ENCODE peak calls at places on chromosomes 6 and 20, in nine cellular contexts. One of them, this sample, is unnamed.

GRCh38 chr20:16984481-16984880 is 236.3 kb downstream of the OTOR start:
- DNase-seq in CD8-positive, alpha-beta memory T cell: no peak
- DNase-seq in T47D: no peak
- DNase-seq in PC-3: no peak
- DNase-seq in activated CD8-positive, alpha-beta memory T cell treated with anti-CD3 and anti-CD28 coated beads, Interleukin-2, amount 10 ng/mL, durations not matched to agents 7 days and 5 days: no peak
- DNase-seq in NCI-H510A treated with DMSO at 0.1 percent for 48 hours: no peak
- DNase-seq in naive thymus-derived CD8-positive, alpha-beta T cell: no peak
- DNase-seq in SK-N-DZ: no peak
- DNase-seq in fibroblast of mammary gland: no peak
- DNase-seq in this sample: no peak

GRCh38 chr6:138509371-138509770 is 10.1 kb upstream of the NHSL1 start:
- DNase-seq in CD8-positive, alpha-beta memory T cell: no peak
- DNase-seq in T47D: peak
- DNase-seq in PC-3: peak
- DNase-seq in activated CD8-positive, alpha-beta memory T cell treated with anti-CD3 and anti-CD28 coated beads, Interleukin-2, amount 10 ng/mL, durations not matched to agents 7 days and 5 days: peak
- DNase-seq in NCI-H510A treated with DMSO at 0.1 percent for 48 hours: peak
- DNase-seq in naive thymus-derived CD8-positive, alpha-beta T cell: no peak
- DNase-seq in SK-N-DZ: peak
- DNase-seq in fibroblast of mammary gland: peak
- DNase-seq in this sample: peak

GRCh38 chr6:165729307-165729936 is 66.4 kb upstream of the PDE10A start:
- DNase-seq in CD8-positive, alpha-beta memory T cell: no peak
- DNase-seq in T47D: peak
- DNase-seq in PC-3: peak
- DNase-seq in activated CD8-positive, alpha-beta memory T cell treated with anti-CD3 and anti-CD28 coated beads, Interleukin-2, amount 10 ng/mL, durations not matched to agents 7 days and 5 days: no peak
- DNase-seq in NCI-H510A treated with DMSO at 0.1 percent for 48 hours: peak
- DNase-seq in naive thymus-derived CD8-positive, alpha-beta T cell: no peak
- DNase-seq in SK-N-DZ: no peak
- DNase-seq in fibroblast of mammary gland: peak
- DNase-seq in this sample: peak

GRCh38 chr6:2108700-2109306 is 136.6 kb downstream of the GMDS start:
- DNase-seq in CD8-positive, alpha-beta memory T cell: no peak
- DNase-seq in T47D: no peak
- DNase-seq in PC-3: no peak
- DNase-seq in activated CD8-positive, alpha-beta memory T cell treated with anti-CD3 and anti-CD28 coated beads, Interleukin-2, amount 10 ng/mL, durations not matched to agents 7 days and 5 days: no peak
- DNase-seq in NCI-H510A treated with DMSO at 0.1 percent for 48 hours: peak
- DNase-seq in naive thymus-derived CD8-positive, alpha-beta T cell: no peak
- DNase-seq in SK-N-DZ: peak
- DNase-seq in fibroblast of mammary gland: no peak
- DNase-seq in this sample: peak

GRCh38 chr20:58293453-58293852 is 16.1 kb upstream of the RAB22A start:
- DNase-seq in CD8-positive, alpha-beta memory T cell: no peak
- DNase-seq in T47D: no peak
- DNase-seq in PC-3: peak
- DNase-seq in activated CD8-positive, alpha-beta memory T cell treated with anti-CD3 and anti-CD28 coated beads, Interleukin-2, amount 10 ng/mL, durations not matched to agents 7 days and 5 days: no peak
- DNase-seq in NCI-H510A treated with DMSO at 0.1 percent for 48 hours: no peak
- DNase-seq in naive thymus-derived CD8-positive, alpha-beta T cell: no peak
- DNase-seq in SK-N-DZ: peak
- DNase-seq in fibroblast of mammary gland: no peak
- DNase-seq in this sample: peak

GRCh38 chr6:147841749-147842148 is 333.3 kb downstream of the SAMD5 start:
- DNase-seq in CD8-positive, alpha-beta memory T cell: no peak
- DNase-seq in T47D: no peak
- DNase-seq in PC-3: no peak
- DNase-seq in activated CD8-positive, alpha-beta memory T cell treated with anti-CD3 and anti-CD28 coated beads, Interleukin-2, amount 10 ng/mL, durations not matched to agents 7 days and 5 days: no peak
- DNase-seq in NCI-H510A treated with DMSO at 0.1 percent for 48 hours: no peak
- DNase-seq in naive thymus-derived CD8-positive, alpha-beta T cell: no peak
- DNase-seq in SK-N-DZ: no peak
- DNase-seq in fibroblast of mammary gland: no peak
- DNase-seq in this sample: no peak

GRCh38 chr6:166487148-166487547 is 99.3 kb downstream of the RAMACL start:
- DNase-seq in CD8-positive, alpha-beta memory T cell: no peak
- DNase-seq in T47D: no peak
- DNase-seq in PC-3: no peak
- DNase-seq in activated CD8-positive, alpha-beta memory T cell treated with anti-CD3 and anti-CD28 coated beads, Interleukin-2, amount 10 ng/mL, durations not matched to agents 7 days and 5 days: no peak
- DNase-seq in NCI-H510A treated with DMSO at 0.1 percent for 48 hours: no peak
- DNase-seq in naive thymus-derived CD8-positive, alpha-beta T cell: no peak
- DNase-seq in SK-N-DZ: no peak
- DNase-seq in fibroblast of mammary gland: no peak
- DNase-seq in this sample: no peak

GRCh38 chr6:119040229-119040628 is 38.2 kb downstream of the FAM184A start:
- DNase-seq in CD8-positive, alpha-beta memory T cell: no peak
- DNase-seq in T47D: no peak
- DNase-seq in PC-3: no peak
- DNase-seq in activated CD8-positive, alpha-beta memory T cell treated with anti-CD3 and anti-CD28 coated beads, Interleukin-2, amount 10 ng/mL, durations not matched to agents 7 days and 5 days: no peak
- DNase-seq in NCI-H510A treated with DMSO at 0.1 percent for 48 hours: no peak
- DNase-seq in naive thymus-derived CD8-positive, alpha-beta T cell: no peak
- DNase-seq in SK-N-DZ: no peak
- DNase-seq in fibroblast of mammary gland: no peak
- DNase-seq in this sample: no peak

GRCh38 chr6:315226-315625 is 22.9 kb downstream of the DUSP22 start:
- DNase-seq in CD8-positive, alpha-beta memory T cell: no peak
- DNase-seq in T47D: no peak
- DNase-seq in PC-3: no peak
- DNase-seq in activated CD8-positive, alpha-beta memory T cell treated with anti-CD3 and anti-CD28 coated beads, Interleukin-2, amount 10 ng/mL, durations not matched to agents 7 days and 5 days: no peak
- DNase-seq in NCI-H510A treated with DMSO at 0.1 percent for 48 hours: no peak
- DNase-seq in naive thymus-derived CD8-positive, alpha-beta T cell: no peak
- DNase-seq in SK-N-DZ: no peak
- DNase-seq in fibroblast of mammary gland: no peak
- DNase-seq in this sample: no peak

GRCh38 chr6:23302499-23302898 is 733.1 kb downstream of the HDGFL1 start:
- DNase-seq in CD8-positive, alpha-beta memory T cell: no peak
- DNase-seq in T47D: no peak
- DNase-seq in PC-3: no peak
- DNase-seq in activated CD8-positive, alpha-beta memory T cell treated with anti-CD3 and anti-CD28 coated beads, Interleukin-2, amount 10 ng/mL, durations not matched to agents 7 days and 5 days: no peak
- DNase-seq in NCI-H510A treated with DMSO at 0.1 percent for 48 hours: no peak
- DNase-seq in naive thymus-derived CD8-positive, alpha-beta T cell: no peak
- DNase-seq in SK-N-DZ: no peak
- DNase-seq in fibroblast of mammary gland: no peak
- DNase-seq in this sample: no peak

GRCh38 chr20:37627060-37627766 is 66.6 kb upstream of the CTNNBL1 start:
- DNase-seq in CD8-positive, alpha-beta memory T cell: no peak
- DNase-seq in T47D: peak
- DNase-seq in PC-3: peak
- DNase-seq in activated CD8-positive, alpha-beta memory T cell treated with anti-CD3 and anti-CD28 coated beads, Interleukin-2, amount 10 ng/mL, durations not matched to agents 7 days and 5 days: peak
- DNase-seq in NCI-H510A treated with DMSO at 0.1 percent for 48 hours: no peak
- DNase-seq in naive thymus-derived CD8-positive, alpha-beta T cell: no peak
- DNase-seq in SK-N-DZ: peak
- DNase-seq in fibroblast of mammary gland: peak
- DNase-seq in this sample: peak

GRCh38 chr20:17822039-17822438 is 122.3 kb downstream of the BANF2 start:
- DNase-seq in CD8-positive, alpha-beta memory T cell: no peak
- DNase-seq in T47D: peak
- DNase-seq in PC-3: peak
- DNase-seq in activated CD8-positive, alpha-beta memory T cell treated with anti-CD3 and anti-CD28 coated beads, Interleukin-2, amount 10 ng/mL, durations not matched to agents 7 days and 5 days: no peak
- DNase-seq in NCI-H510A treated with DMSO at 0.1 percent for 48 hours: peak
- DNase-seq in naive thymus-derived CD8-positive, alpha-beta T cell: no peak
- DNase-seq in SK-N-DZ: no peak
- DNase-seq in fibroblast of mammary gland: peak
- DNase-seq in this sample: peak

GRCh38 chr6:42142118-42142835 is at the start of gene C6orf132:
- DNase-seq in CD8-positive, alpha-beta memory T cell: no peak
- DNase-seq in T47D: peak
- DNase-seq in PC-3: peak
- DNase-seq in activated CD8-positive, alpha-beta memory T cell treated with anti-CD3 and anti-CD28 coated beads, Interleukin-2, amount 10 ng/mL, durations not matched to agents 7 days and 5 days: no peak
- DNase-seq in NCI-H510A treated with DMSO at 0.1 percent for 48 hours: peak
- DNase-seq in naive thymus-derived CD8-positive, alpha-beta T cell: no peak
- DNase-seq in SK-N-DZ: no peak
- DNase-seq in fibroblast of mammary gland: no peak
- DNase-seq in this sample: peak

GRCh38 chr6:12578097-12578496 is 138.5 kb upstream of the PHACTR1 start:
- DNase-seq in CD8-positive, alpha-beta memory T cell: no peak
- DNase-seq in T47D: no peak
- DNase-seq in PC-3: peak
- DNase-seq in activated CD8-positive, alpha-beta memory T cell treated with anti-CD3 and anti-CD28 coated beads, Interleukin-2, amount 10 ng/mL, durations not matched to agents 7 days and 5 days: no peak
- DNase-seq in NCI-H510A treated with DMSO at 0.1 percent for 48 hours: no peak
- DNase-seq in naive thymus-derived CD8-positive, alpha-beta T cell: no peak
- DNase-seq in SK-N-DZ: no peak
- DNase-seq in fibroblast of mammary gland: no peak
- DNase-seq in this sample: no peak

GRCh38 chr6:11223296-11223695 is 9.2 kb downstream of the NEDD9 start:
- DNase-seq in CD8-positive, alpha-beta memory T cell: no peak
- DNase-seq in T47D: no peak
- DNase-seq in PC-3: no peak
- DNase-seq in activated CD8-positive, alpha-beta memory T cell treated with anti-CD3 and anti-CD28 coated beads, Interleukin-2, amount 10 ng/mL, durations not matched to agents 7 days and 5 days: no peak
- DNase-seq in NCI-H510A treated with DMSO at 0.1 percent for 48 hours: no peak
- DNase-seq in naive thymus-derived CD8-positive, alpha-beta T cell: no peak
- DNase-seq in SK-N-DZ: no peak
- DNase-seq in fibroblast of mammary gland: no peak
- DNase-seq in this sample: no peak

This sample was measured in DMS53.